ENCODE peak calls at places on chromosomes 13 and 19, in six cellular contexts. U is PC-9, G is mammary epithelial cell, B is PC-3, K is fibroblast of lung, Y is DND-41. T is an unnamed sample.

GRCh38 chr19:4878491-4878968 is 11.1 kb upstream of the PLIN3 start:
- DNase-seq in B (no peak), G (no peak), K (no peak), U (no peak), Y (peak; percentile 93), T (no peak)

GRCh38 chr19:1862068-1862423 is 1.3 kb downstream of the KLF16 start:
- DNase-seq in B (no peak), K (no peak), U (no peak), Y (no peak), G (no peak), T (no peak)

GRCh38 chr13:48866204-48866603 is 109.5 kb upstream of the FNDC3A start:
- DNase-seq in Y (no peak), K (no peak), U (no peak), B (no peak), G (no peak), T (no peak)

GRCh38 chr19:10289167-10289835 is 451 bp upstream of the ICAM5 start:
- DNase-seq in U (peak; percentile 76), G (no peak), B (peak; percentile 45), Y (no peak), K (peak; percentile 33), T (peak; percentile 68)

GRCh38 chr19:47885067-47885463 is 1.1 kb downstream of the SULT2A1 start:
- DNase-seq in G (no peak), Y (no peak), K (no peak), U (no peak), B (no peak), T (no peak)

GRCh38 chr19:47157455-47158321 is 27.1 kb downstream of the SAE1 start:
- DNase-seq in B (peak; percentile 49), U (peak; percentile 78), Y (peak; percentile 74), K (peak; percentile 51), G (no peak), T (no peak)

GRCh38 chr13:73421310-73421912 is 362.6 kb downstream of the KLF5 start:
- DNase-seq in B (peak; percentile 96), Y (no peak), G (peak; percentile 100), K (no peak), U (peak; percentile 87), T (no peak)

GRCh38 chr13:94798738-94799137 is 86.4 kb upstream of the SOX21 start:
- DNase-seq in B (no peak), Y (no peak), K (no peak), U (no peak), G (no peak), T (no peak)

GRCh38 chr13:81304121-81304659 is 963.3 kb upstream of the SPRY2 start:
- DNase-seq in G (no peak), Y (no peak), B (peak; percentile 60), U (no peak), K (no peak), T (no peak)

GRCh38 chr19:23378948-23379347 is 16.3 kb downstream of the ZNF91 start:
- DNase-seq in K (no peak), U (no peak), Y (no peak), G (peak; percentile 4), B (no peak), T (no peak)

GRCh38 chr19:8655340-8655709 is 24.9 kb downstream of the NFILZ start:
- DNase-seq in U (no peak), B (no peak), G (no peak), Y (peak; percentile 50), K (no peak), T (no peak)

GRCh38 chr19:54029930-54030490 is 33.7 kb downstream of the VSTM1 start:
- DNase-seq in K (peak; percentile 58), Y (peak; percentile 63), B (peak; percentile 94), G (peak; percentile 28), U (peak; percentile 68), T (no peak)

GRCh38 chr13:46342538-46342937 is 44.5 kb downstream of the RUBCNL start:
- DNase-seq in U (no peak), B (no peak), Y (no peak), G (no peak), K (no peak), T (no peak)

GRCh38 chr19:49398001-49398615 is 10.1 kb downstream of the KASH5 start:
- DNase-seq in B (no peak), U (no peak), K (no peak), G (no peak), Y (no peak), T (no peak)

GRCh38 chr13:108483981-108484380 is 145.4 kb upstream of the MYO16 start:
- DNase-seq in K (no peak), G (no peak), U (no peak), Y (no peak), B (no peak), T (no peak)

GRCh38 chr19:6777434-6777833 is 4.9 kb downstream of the VAV1 start:
- DNase-seq in U (no peak), G (no peak), B (no peak), Y (no peak), K (no peak), T (no peak)

GRCh38 chr13:98141938-98142426 is 912 bp upstream of the FARP1 start:
- DNase-seq in G (no peak), B (no peak), K (no peak), U (peak; percentile 23), Y (no peak), T (no peak)
- TF ChIP-seq EZH2 in G (no peak), B (no peak), K (no peak), U (no peak), Y (no peak), T (no peak)

GRCh38 chr13:31905896-31906295 is 125.7 kb upstream of the FRY start:
- DNase-seq in U (no peak), B (no peak), Y (no peak), K (no peak), G (no peak), T (no peak)

GRCh38 chr13:31901985-31902384 is 129.6 kb upstream of the FRY start:
- DNase-seq in K (no peak), U (no peak), B (no peak), G (no peak), Y (no peak), T (no peak)

GRCh38 chr13:31903072-31903815 is 128.3 kb upstream of the FRY start:
- DNase-seq in Y (no peak), B (no peak), U (no peak), G (no peak), K (no peak), T (no peak)

GRCh38 chr13:31908696-31909386 is 122.7 kb upstream of the FRY start:
- DNase-seq in K (no peak), U (no peak), G (no peak), B (no peak), Y (no peak), T (no peak)

DNA sequence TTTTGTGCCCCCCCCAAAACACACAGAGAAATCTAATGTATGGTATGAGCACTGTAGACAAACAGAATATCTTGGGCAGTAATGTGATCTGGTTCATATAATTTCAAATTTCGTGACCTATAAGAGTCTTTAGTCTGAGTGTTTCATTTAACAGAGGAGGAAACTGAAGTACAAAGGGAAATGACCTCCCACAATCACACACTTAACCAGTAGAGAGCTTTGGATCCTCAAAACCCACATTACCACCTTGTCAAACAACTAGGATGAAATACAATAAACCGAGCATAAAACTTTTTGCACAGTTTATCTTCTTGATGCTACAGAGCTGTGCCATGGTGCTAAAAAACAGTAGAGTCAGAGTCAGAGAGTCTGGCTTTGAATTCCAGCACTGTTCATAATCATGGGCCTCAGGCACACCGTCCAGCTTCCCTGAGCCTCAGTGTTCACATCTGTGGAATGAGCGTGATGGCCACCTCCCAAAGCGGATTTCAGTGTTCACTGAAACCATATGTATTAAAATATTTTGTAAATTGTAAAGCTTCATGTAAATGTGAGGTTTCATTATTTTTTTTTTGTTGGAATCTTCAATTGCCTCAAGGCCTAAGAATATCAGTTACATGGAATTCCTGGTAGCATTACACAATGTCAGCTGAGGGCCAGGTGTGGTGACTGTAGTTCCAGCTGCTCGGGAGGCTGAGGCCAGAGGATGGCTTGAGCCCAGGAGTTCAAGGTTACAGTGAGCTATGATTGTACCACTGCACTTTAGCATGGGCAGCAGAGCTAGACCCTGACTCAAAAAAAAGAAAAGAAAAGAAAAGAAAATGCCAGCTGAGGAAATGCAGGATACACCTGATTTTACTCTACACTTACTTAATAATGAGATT is 126.4 kb upstream of the FRY start:
- DNase-seq in G (no peak), B (no peak), U (no peak), Y (no peak), K (no peak), T (no peak)
- H3K27ac ChIP-seq in G (no peak overlapping the region), B (no peak overlapping the region), U (no peak overlapping the region), Y (no peak overlapping the region), K (no peak overlapping the region), T (no peak overlapping the region)

DNA sequence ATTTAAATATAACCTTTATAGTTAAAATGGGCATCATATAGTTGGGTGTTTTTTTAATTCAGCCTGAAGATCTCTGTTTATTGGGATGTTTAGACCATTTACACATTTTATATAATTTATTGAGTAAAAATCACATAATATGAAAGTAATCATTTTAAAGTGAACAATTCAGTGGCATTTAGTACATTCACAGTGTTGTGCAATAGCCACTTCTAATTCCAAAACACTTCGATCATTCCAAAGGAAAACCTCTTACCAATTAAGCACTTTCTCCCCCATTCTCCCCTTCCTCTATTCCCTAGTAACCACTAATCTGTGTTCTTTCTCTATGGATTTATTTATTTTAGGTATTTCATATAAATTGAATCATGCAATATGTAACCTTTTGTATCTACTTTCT is 30.2 kb downstream of the ZNF527 start:
- DNase-seq in Y (no peak), G (no peak), B (no peak), K (no peak), U (no peak), T (no peak)
- H3K9me3 ChIP-seq in Y (peaks cover 19% of the 10 kb centered on the region), G (peaks cover 42% of the 10 kb centered on the region), B (no peaks in the 10 kb centered on the region), K (peaks cover 1% of the 10 kb centered on the region), U (peaks cover 14% of the 10 kb centered on the region), T (no peaks in the 10 kb centered on the region)

GRCh38 chr13:113106666-113107065 is 1.1 kb downstream of the F7 start:
- DNase-seq in B (no peak), G (no peak), Y (no peak), K (no peak), U (no peak), T (no peak)

GRCh38 chr13:113106053-113106452 is 462 bp downstream of the F7 start:
- DNase-seq in B (no peak), G (no peak), U (no peak), Y (no peak), K (no peak), T (no peak)

GRCh38 chr13:113110048-113110851 is 4.7 kb downstream of the F7 start:
- DNase-seq in B (no peak), K (no peak), G (no peak), Y (no peak), U (no peak), T (no peak)

GRCh38 chr13:113110852-113111315 is 5.3 kb downstream of the F7 start:
- DNase-seq in Y (no peak), U (no peak), G (no peak), K (no peak), B (no peak), T (no peak)

DNA sequence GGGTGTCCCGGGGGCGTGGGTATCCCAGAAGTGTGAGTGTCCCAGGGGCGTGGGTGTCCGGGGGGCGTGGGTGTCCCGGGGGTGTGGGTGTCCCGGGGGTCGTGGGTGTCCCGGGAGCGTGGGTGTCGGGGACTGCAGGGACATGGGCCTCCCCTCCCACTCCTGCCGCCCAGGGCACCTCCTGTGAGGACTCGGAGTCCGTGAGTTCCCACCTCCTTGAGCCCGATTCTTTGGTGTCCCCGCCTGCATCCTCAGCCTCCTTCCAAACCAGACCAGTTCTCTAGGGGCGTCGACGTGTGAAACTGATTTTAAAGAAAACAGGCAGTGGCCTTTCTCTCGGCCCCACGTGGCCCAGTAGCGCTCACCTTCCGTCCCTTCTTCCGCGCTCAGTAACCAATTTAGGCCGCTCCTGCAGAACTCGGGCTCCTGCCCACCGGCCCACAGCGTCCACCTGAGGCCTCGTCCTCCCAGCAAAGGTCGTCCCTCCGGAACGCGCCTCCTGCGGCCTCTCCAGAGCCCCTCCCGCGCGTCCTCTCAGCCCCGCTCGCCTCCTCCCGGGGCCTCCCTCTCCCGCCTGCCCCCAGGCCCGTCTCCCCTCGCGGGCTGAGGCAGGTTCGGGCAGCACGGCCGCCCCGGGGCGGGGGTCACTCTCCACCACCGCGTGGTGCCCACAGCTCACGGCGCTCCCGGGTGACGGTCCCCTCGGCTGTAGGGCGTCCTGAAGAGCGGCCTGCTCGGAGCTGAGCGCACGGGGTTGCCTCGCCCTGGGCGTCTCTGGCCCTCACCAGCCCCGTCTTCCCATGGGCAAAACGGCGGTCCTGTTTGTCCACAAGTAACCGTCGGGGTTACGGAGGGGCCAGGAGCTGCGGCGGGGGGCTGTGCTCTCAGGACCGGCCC is 3.8 kb downstream of the F7 start:
- DNase-seq in Y (no peak), K (no peak), B (no peak), G (no peak), U (no peak), T (no peak)
- TF ChIP-seq EZH2 in Y (no peak), K (no peak), B (no peak), G (peak; percentile 22), U (no peak), T (no peak)